ENCODE peak calls at places on chromosomes 1 and 21, in six cellular contexts. One of them, this sample, is unnamed.
A peak's percentile ranks its signal among the peaks of the same experiment; 100 is the strongest.

GRCh38 chr1:64687725-64688285 is 57.1 kb upstream of the RAVER2 start:
- DNase-seq in GM06990: no peak
- DNase-seq in SK-N-SH: no peak
- DNase-seq in fibroblast of the aortic adventitia: no peak
- DNase-seq in epithelial cell of esophagus: peak; percentile 73
- DNase-seq in choroid plexus epithelial cell: peak; percentile 46
- DNase-seq in this sample: peak; percentile 4

GRCh38 chr1:169250022-169250421 is 117.6 kb downstream of the NME7 start:
- DNase-seq in GM06990: no peak
- DNase-seq in SK-N-SH: no peak
- DNase-seq in fibroblast of the aortic adventitia: peak; percentile 32
- DNase-seq in epithelial cell of esophagus: peak; percentile 24
- DNase-seq in choroid plexus epithelial cell: peak; percentile 23
- DNase-seq in this sample: peak; percentile 8

GRCh38 chr1:212958175-212958574 is 7.8 kb downstream of the VASH2 start:
- DNase-seq in GM06990: peak; percentile 65
- DNase-seq in SK-N-SH: no peak
- DNase-seq in fibroblast of the aortic adventitia: no peak
- DNase-seq in epithelial cell of esophagus: no peak
- DNase-seq in choroid plexus epithelial cell: peak; percentile 82
- DNase-seq in this sample: no peak

GRCh38 chr1:171188388-171189266 is 3.5 kb downstream of the FMO2 start:
- DNase-seq in GM06990: no peak
- DNase-seq in SK-N-SH: peak; percentile 47
- DNase-seq in fibroblast of the aortic adventitia: peak; percentile 85
- DNase-seq in epithelial cell of esophagus: peak; percentile 75
- DNase-seq in choroid plexus epithelial cell: peak; percentile 84
- DNase-seq in this sample: peak; percentile 54

GRCh38 chr1:18302788-18303413 is 177.8 kb upstream of the KLHDC7A start:
- DNase-seq in GM06990: no peak
- DNase-seq in SK-N-SH: peak; percentile 63
- DNase-seq in fibroblast of the aortic adventitia: no peak
- DNase-seq in epithelial cell of esophagus: no peak
- DNase-seq in choroid plexus epithelial cell: no peak
- DNase-seq in this sample: no peak

GRCh38 chr1:6580588-6581270 is 935 bp downstream of the ZBTB48 start:
- DNase-seq in GM06990: no peak
- DNase-seq in SK-N-SH: peak; percentile 46
- DNase-seq in fibroblast of the aortic adventitia: no peak
- DNase-seq in epithelial cell of esophagus: no peak
- DNase-seq in choroid plexus epithelial cell: no peak
- DNase-seq in this sample: no peak

GRCh38 chr1:83118472-83118871 is 880.5 kb downstream of the TTLL7 start:
- DNase-seq in GM06990: no peak
- DNase-seq in SK-N-SH: no peak
- DNase-seq in fibroblast of the aortic adventitia: no peak
- DNase-seq in epithelial cell of esophagus: peak; percentile 40
- DNase-seq in choroid plexus epithelial cell: no peak
- DNase-seq in this sample: no peak

GRCh38 chr1:108817016-108817415 is 39.9 kb downstream of the AKNAD1 start:
- DNase-seq in GM06990: no peak
- DNase-seq in SK-N-SH: no peak
- DNase-seq in fibroblast of the aortic adventitia: peak; percentile 75
- DNase-seq in epithelial cell of esophagus: no peak
- DNase-seq in choroid plexus epithelial cell: peak; percentile 25
- DNase-seq in this sample: peak; percentile 85

GRCh38 chr21:37220433-37220980 is 46.6 kb downstream of the VPS26C start:
- DNase-seq in GM06990: no peak
- DNase-seq in SK-N-SH: peak; percentile 82
- DNase-seq in fibroblast of the aortic adventitia: peak; percentile 61
- DNase-seq in epithelial cell of esophagus: peak; percentile 27
- DNase-seq in choroid plexus epithelial cell: peak; percentile 69
- DNase-seq in this sample: peak; percentile 24

GRCh38 chr21:14926186-14926585 is 138.6 kb downstream of the NRIP1 start:
- DNase-seq in GM06990: no peak
- DNase-seq in SK-N-SH: no peak
- DNase-seq in fibroblast of the aortic adventitia: peak; percentile 38
- DNase-seq in epithelial cell of esophagus: no peak
- DNase-seq in choroid plexus epithelial cell: no peak
- DNase-seq in this sample: no peak

GRCh38 chr1:91166106-91166712 is 144.4 kb upstream of the ZNF644 start:
- DNase-seq in GM06990: no peak
- DNase-seq in SK-N-SH: peak; percentile 57
- DNase-seq in fibroblast of the aortic adventitia: peak; percentile 67
- DNase-seq in epithelial cell of esophagus: peak; percentile 61
- DNase-seq in choroid plexus epithelial cell: peak; percentile 74
- DNase-seq in this sample: peak; percentile 55

GRCh38 chr1:226444901-226445300 is 37.0 kb upstream of the PARP1 start:
- DNase-seq in GM06990: peak; percentile 65
- DNase-seq in SK-N-SH: no peak
- DNase-seq in fibroblast of the aortic adventitia: no peak
- DNase-seq in epithelial cell of esophagus: no peak
- DNase-seq in choroid plexus epithelial cell: no peak
- DNase-seq in this sample: no peak

GRCh38 chr1:245361056-245361455 is 206.3 kb downstream of the KIF26B start:
- DNase-seq in GM06990: no peak
- DNase-seq in SK-N-SH: no peak
- DNase-seq in fibroblast of the aortic adventitia: no peak
- DNase-seq in epithelial cell of esophagus: no peak
- DNase-seq in choroid plexus epithelial cell: no peak
- DNase-seq in this sample: no peak

GRCh38 chr1:11131816-11132215 is 32.1 kb upstream of the EXOSC10 start:
- DNase-seq in GM06990: no peak
- DNase-seq in SK-N-SH: no peak
- DNase-seq in fibroblast of the aortic adventitia: no peak
- DNase-seq in epithelial cell of esophagus: no peak
- DNase-seq in choroid plexus epithelial cell: no peak
- DNase-seq in this sample: no peak

GRCh38 chr1:90012305-90012704 is 17.4 kb downstream of the ZNF326 start:
- DNase-seq in GM06990: no peak
- DNase-seq in SK-N-SH: no peak
- DNase-seq in fibroblast of the aortic adventitia: no peak
- DNase-seq in epithelial cell of esophagus: peak; percentile 45
- DNase-seq in choroid plexus epithelial cell: peak; percentile 16
- DNase-seq in this sample: peak; percentile 32

GRCh38 chr21:32772281-32773047 is 909 bp upstream of the PAXBP1 start:
- DNase-seq in GM06990: peak; percentile 34
- DNase-seq in SK-N-SH: peak; percentile 29
- DNase-seq in fibroblast of the aortic adventitia: peak; percentile 42
- DNase-seq in epithelial cell of esophagus: peak; percentile 45
- DNase-seq in choroid plexus epithelial cell: peak; percentile 43
- DNase-seq in this sample: peak; percentile 36

GRCh38 chr1:100622037-100622436 is 84.1 kb downstream of the GPR88 start:
- DNase-seq in GM06990: no peak
- DNase-seq in SK-N-SH: no peak
- DNase-seq in fibroblast of the aortic adventitia: peak; percentile 94
- DNase-seq in epithelial cell of esophagus: peak; percentile 90
- DNase-seq in choroid plexus epithelial cell: peak; percentile 99
- DNase-seq in this sample: peak; percentile 93

GRCh38 chr1:14894811-14895524 is 258.6 kb upstream of the TMEM51 start:
- DNase-seq in GM06990: no peak
- DNase-seq in SK-N-SH: no peak
- DNase-seq in fibroblast of the aortic adventitia: no peak
- DNase-seq in epithelial cell of esophagus: peak; percentile 32
- DNase-seq in choroid plexus epithelial cell: no peak
- DNase-seq in this sample: peak; percentile 1

GRCh38 chr1:201766117-201766863 is 62.7 kb upstream of the IPO9 start:
- DNase-seq in GM06990: no peak
- DNase-seq in SK-N-SH: no peak
- DNase-seq in fibroblast of the aortic adventitia: peak; percentile 99
- DNase-seq in epithelial cell of esophagus: no peak
- DNase-seq in choroid plexus epithelial cell: peak; percentile 98
- DNase-seq in this sample: peak; percentile 88

GRCh38 chr1:227870375-227870774 is 54.9 kb downstream of the PRSS38 start:
- DNase-seq in GM06990: no peak
- DNase-seq in SK-N-SH: no peak
- DNase-seq in fibroblast of the aortic adventitia: no peak
- DNase-seq in epithelial cell of esophagus: no peak
- DNase-seq in choroid plexus epithelial cell: no peak
- DNase-seq in this sample: no peak

GRCh38 chr1:181604482-181604881 is 121.2 kb downstream of the CACNA1E start:
- DNase-seq in GM06990: no peak
- DNase-seq in SK-N-SH: no peak
- DNase-seq in fibroblast of the aortic adventitia: no peak
- DNase-seq in epithelial cell of esophagus: no peak
- DNase-seq in choroid plexus epithelial cell: no peak
- DNase-seq in this sample: no peak

GRCh38 chr1:41819069-41819468 is 99.7 kb downstream of the HIVEP3 start:
- DNase-seq in GM06990: no peak
- DNase-seq in SK-N-SH: no peak
- DNase-seq in fibroblast of the aortic adventitia: no peak
- DNase-seq in epithelial cell of esophagus: no peak
- DNase-seq in choroid plexus epithelial cell: no peak
- DNase-seq in this sample: no peak

GRCh38 chr1:3679098-3679555 is 26.8 kb downstream of the TP73 start:
- DNase-seq in GM06990: no peak
- DNase-seq in SK-N-SH: no peak
- DNase-seq in fibroblast of the aortic adventitia: no peak
- DNase-seq in epithelial cell of esophagus: no peak
- DNase-seq in choroid plexus epithelial cell: no peak
- DNase-seq in this sample: no peak

GRCh38 chr1:3677411-3677944 is 25.2 kb downstream of the TP73 start:
- DNase-seq in GM06990: no peak
- DNase-seq in SK-N-SH: no peak
- DNase-seq in fibroblast of the aortic adventitia: no peak
- DNase-seq in epithelial cell of esophagus: no peak
- DNase-seq in choroid plexus epithelial cell: no peak
- DNase-seq in this sample: no peak

GRCh38 chr1:3679799-3680453 is 27.6 kb downstream of the TP73 start:
- DNase-seq in GM06990: no peak
- DNase-seq in SK-N-SH: no peak
- DNase-seq in fibroblast of the aortic adventitia: no peak
- DNase-seq in epithelial cell of esophagus: no peak
- DNase-seq in choroid plexus epithelial cell: no peak
- DNase-seq in this sample: no peak

GRCh38 chr1:3676581-3677410 is 24.5 kb downstream of the TP73 start:
- DNase-seq in GM06990: peak; percentile 92
- DNase-seq in SK-N-SH: no peak
- DNase-seq in fibroblast of the aortic adventitia: no peak
- DNase-seq in epithelial cell of esophagus: no peak
- DNase-seq in choroid plexus epithelial cell: no peak
- DNase-seq in this sample: no peak

DNA sequence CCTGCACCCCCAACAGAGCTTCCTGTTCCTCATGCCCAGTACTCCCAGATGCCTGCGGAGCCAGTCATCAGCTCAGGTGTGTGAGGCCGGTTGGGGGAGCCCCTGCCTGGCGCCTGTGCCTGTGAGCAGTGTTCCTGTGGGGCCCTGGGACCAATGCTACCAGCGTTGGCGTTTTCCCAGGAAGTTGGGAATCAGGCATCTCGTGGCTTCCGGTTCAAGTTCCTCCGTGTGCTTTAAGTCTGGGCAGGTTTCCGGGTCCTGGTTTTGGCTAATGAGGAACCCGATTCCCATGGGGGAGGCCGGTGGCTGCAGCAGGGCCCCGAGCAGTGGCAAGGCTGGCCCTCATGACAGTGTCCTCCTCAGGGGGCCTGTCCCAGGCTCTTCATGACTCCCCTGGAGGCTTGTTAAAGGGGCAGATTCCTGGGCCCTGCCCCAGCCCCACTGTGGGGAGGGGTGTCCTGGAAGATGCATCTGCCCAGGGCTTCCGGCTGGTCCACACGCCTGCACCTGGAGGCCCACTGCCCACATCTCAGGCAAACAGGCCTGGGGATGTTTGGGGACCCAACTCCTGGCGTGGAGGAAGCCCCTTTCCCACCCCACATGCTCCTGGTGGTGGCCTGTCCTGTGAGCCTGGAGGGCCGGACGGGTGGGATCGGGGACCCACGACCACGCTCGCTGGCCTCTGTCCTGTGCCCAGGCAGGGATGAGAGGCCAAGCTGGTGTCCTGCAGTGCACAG is 26.2 kb downstream of the TP73 start:
- DNase-seq in GM06990: peak; percentile 52
- DNase-seq in SK-N-SH: no peak
- DNase-seq in fibroblast of the aortic adventitia: no peak
- DNase-seq in epithelial cell of esophagus: peak; percentile 59
- DNase-seq in choroid plexus epithelial cell: no peak
- DNase-seq in this sample: no peak
- TF ChIP-seq CTCF in GM06990: no peak
- TF ChIP-seq CTCF in SK-N-SH: no peak
- TF ChIP-seq CTCF in fibroblast of the aortic adventitia: no peak
- TF ChIP-seq CTCF in epithelial cell of esophagus: no peak
- TF ChIP-seq CTCF in choroid plexus epithelial cell: no peak
- TF ChIP-seq CTCF in this sample: no peak

GRCh38 chr1:152392909-152393308 is 21.2 kb downstream of the CRNN start:
- DNase-seq in GM06990: no peak
- DNase-seq in SK-N-SH: no peak
- DNase-seq in fibroblast of the aortic adventitia: no peak
- DNase-seq in epithelial cell of esophagus: peak; percentile 87
- DNase-seq in choroid plexus epithelial cell: no peak
- DNase-seq in this sample: no peak
- H3K4me3 ChIP-seq in GM06990: no peak overlapping the region
- H3K4me3 ChIP-seq in SK-N-SH: no peak overlapping the region
- H3K4me3 ChIP-seq in fibroblast of the aortic adventitia: no peak overlapping the region
- H3K4me3 ChIP-seq in epithelial cell of esophagus: no peak overlapping the region
- H3K4me3 ChIP-seq in choroid plexus epithelial cell: no peak overlapping the region
- H3K4me3 ChIP-seq in this sample: no peak overlapping the region

DNA sequence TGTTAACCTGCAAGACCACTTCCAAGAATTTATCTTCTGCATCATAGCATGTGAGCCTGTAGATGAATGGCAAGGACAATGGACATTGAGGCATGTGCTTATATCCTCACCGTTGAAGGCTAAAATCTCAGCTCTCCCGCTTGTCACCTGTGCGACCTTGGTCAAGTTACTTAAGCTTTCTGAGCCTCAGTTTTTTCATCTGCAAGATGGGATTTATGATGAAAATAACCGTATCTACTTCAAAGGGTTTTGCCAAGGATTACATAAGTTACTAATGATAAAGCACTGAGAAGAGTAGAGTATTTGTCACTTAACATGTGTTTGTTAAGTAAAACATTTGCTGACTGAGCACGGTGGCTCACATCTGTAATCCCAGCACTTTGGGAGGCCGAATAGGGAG is 14.9 kb downstream of the RAP1GAP start:
- DNase-seq in GM06990: no peak
- DNase-seq in SK-N-SH: no peak
- DNase-seq in fibroblast of the aortic adventitia: no peak
- DNase-seq in epithelial cell of esophagus: no peak
- DNase-seq in choroid plexus epithelial cell: no peak
- DNase-seq in this sample: no peak
- TF ChIP-seq CTCF in GM06990: no peak
- TF ChIP-seq CTCF in SK-N-SH: no peak
- TF ChIP-seq CTCF in fibroblast of the aortic adventitia: no peak
- TF ChIP-seq CTCF in epithelial cell of esophagus: no peak
- TF ChIP-seq CTCF in choroid plexus epithelial cell: no peak
- TF ChIP-seq CTCF in this sample: no peak

DNA sequence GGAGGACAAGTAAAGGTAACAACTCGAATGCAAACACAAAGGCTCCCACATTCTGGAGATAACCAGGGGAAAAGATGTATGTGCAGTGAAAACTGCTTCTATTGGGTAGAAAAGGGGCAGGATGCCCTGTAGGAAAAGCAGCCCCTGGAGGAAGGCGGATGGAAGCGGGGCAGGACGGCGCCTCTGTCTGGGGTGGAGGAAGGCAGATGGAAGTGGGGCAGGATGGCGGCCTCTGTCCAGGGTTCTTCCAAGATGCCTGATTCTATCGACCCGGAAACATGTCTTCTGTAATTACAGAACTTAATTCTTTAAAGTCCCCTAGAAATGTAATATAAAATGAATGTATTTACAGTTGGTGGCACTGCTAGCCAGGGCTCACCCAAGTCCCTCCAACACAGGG is 24.0 kb upstream of the LRRC47 start:
- DNase-seq in GM06990: no peak
- DNase-seq in SK-N-SH: no peak
- DNase-seq in fibroblast of the aortic adventitia: no peak
- DNase-seq in epithelial cell of esophagus: no peak
- DNase-seq in choroid plexus epithelial cell: no peak
- DNase-seq in this sample: no peak
- H3K4me3 ChIP-seq in GM06990: no peak overlapping the region
- H3K4me3 ChIP-seq in SK-N-SH: no peak overlapping the region
- H3K4me3 ChIP-seq in fibroblast of the aortic adventitia: no peak overlapping the region
- H3K4me3 ChIP-seq in epithelial cell of esophagus: no peak overlapping the region
- H3K4me3 ChIP-seq in choroid plexus epithelial cell: no peak overlapping the region
- H3K4me3 ChIP-seq in this sample: no peak overlapping the region

This sample was measured in foreskin fibroblast.